ENCODE peak calls at places on chromosome 13, in four cellular contexts. One of them, this sample, is unnamed. For H3K4me1, the result is how much of the 10 kb centered on the place peaks cover.

GRCh38 chr13:101258071-101258470 is 158.2 kb downstream of the NALCN start:
- DNase-seq in breast epithelium: no peak
- DNase-seq in IMR-90: peak
- DNase-seq in GM23338: peak
- DNase-seq in this sample: no peak

GRCh38 chr13:28719656-28720055 is 886 bp upstream of the SLC46A3 start:
- DNase-seq in breast epithelium: no peak
- DNase-seq in IMR-90: peak
- DNase-seq in GM23338: no peak
- DNase-seq in this sample: no peak

GRCh38 chr13:27679396-27679795 is 57.7 kb downstream of the POLR1D start:
- DNase-seq in breast epithelium: no peak
- DNase-seq in IMR-90: peak
- DNase-seq in GM23338: no peak
- DNase-seq in this sample: no peak

GRCh38 chr13:49584771-49585182 is 581 bp downstream of the RCBTB1 start:
- DNase-seq in breast epithelium: no peak
- DNase-seq in IMR-90: peak
- DNase-seq in GM23338: peak
- DNase-seq in this sample: no peak

GRCh38 chr13:109989155-109989554 is 202.8 kb upstream of the IRS2 start:
- DNase-seq in breast epithelium: no peak
- DNase-seq in IMR-90: peak
- DNase-seq in GM23338: no peak
- DNase-seq in this sample: no peak

GRCh38 chr13:38922170-38922569 is 68.5 kb downstream of the STOML3 start:
- DNase-seq in breast epithelium: no peak
- DNase-seq in IMR-90: no peak
- DNase-seq in GM23338: no peak
- DNase-seq in this sample: no peak

GRCh38 chr13:109700176-109700575 is 86.2 kb downstream of the IRS2 start:
- DNase-seq in breast epithelium: peak
- DNase-seq in IMR-90: peak
- DNase-seq in GM23338: no peak
- DNase-seq in this sample: no peak

GRCh38 chr13:78398743-78399410 is 204.5 kb downstream of the POU4F1 start:
- DNase-seq in breast epithelium: no peak
- DNase-seq in IMR-90: no peak
- DNase-seq in GM23338: no peak
- DNase-seq in this sample: no peak

GRCh38 chr13:21885714-21886224 is 214.9 kb downstream of the FGF9 start:
- DNase-seq in breast epithelium: no peak
- DNase-seq in IMR-90: no peak
- DNase-seq in GM23338: no peak
- DNase-seq in this sample: no peak

GRCh38 chr13:79779761-79780160 is 298.8 kb downstream of the NDFIP2 start:
- DNase-seq in breast epithelium: peak
- DNase-seq in IMR-90: peak
- DNase-seq in GM23338: no peak
- DNase-seq in this sample: no peak

GRCh38 chr13:94664889-94665288 is 47.5 kb downstream of the SOX21 start:
- DNase-seq in breast epithelium: no peak
- DNase-seq in IMR-90: no peak
- DNase-seq in GM23338: no peak
- DNase-seq in this sample: no peak

GRCh38 chr13:84439108-84439507 is 556.8 kb upstream of the SLITRK1 start:
- DNase-seq in breast epithelium: no peak
- DNase-seq in IMR-90: peak
- DNase-seq in GM23338: no peak
- DNase-seq in this sample: no peak

GRCh38 chr13:113864303-113864890 is 521 bp upstream of the GAS6 start:
- DNase-seq in breast epithelium: peak
- DNase-seq in IMR-90: peak
- DNase-seq in GM23338: no peak
- DNase-seq in this sample: no peak

GRCh38 chr13:109779876-109780516 is 6.4 kb downstream of the IRS2 start:
- DNase-seq in breast epithelium: no peak
- DNase-seq in IMR-90: no peak
- DNase-seq in GM23338: no peak
- DNase-seq in this sample: no peak

GRCh38 chr13:58852076-58852475 is 1220.5 kb downstream of the PCDH17 start:
- DNase-seq in breast epithelium: no peak
- DNase-seq in IMR-90: no peak
- DNase-seq in GM23338: no peak
- DNase-seq in this sample: no peak

GRCh38 chr13:36432106-36432544 is at the start of gene CCNA1:
- DNase-seq in breast epithelium: no peak
- DNase-seq in IMR-90: no peak
- DNase-seq in GM23338: peak
- DNase-seq in this sample: no peak

GRCh38 chr13:69545500-69546025 is 562.1 kb upstream of the ATXN8OS start:
- DNase-seq in breast epithelium: no peak
- DNase-seq in IMR-90: no peak
- DNase-seq in GM23338: no peak
- DNase-seq in this sample: no peak

GRCh38 chr13:37326319-37326718 is 220.9 kb upstream of the CSNK1A1L start:
- DNase-seq in breast epithelium: no peak
- DNase-seq in IMR-90: peak
- DNase-seq in GM23338: no peak
- DNase-seq in this sample: no peak

GRCh38 chr13:79225487-79226232 is 180.4 kb downstream of the RBM26 start:
- DNase-seq in breast epithelium: no peak
- DNase-seq in IMR-90: no peak
- DNase-seq in GM23338: no peak
- DNase-seq in this sample: no peak

GRCh38 chr13:68099616-68100015 is 869.5 kb upstream of the PCDH9 start:
- DNase-seq in breast epithelium: no peak
- DNase-seq in IMR-90: peak
- DNase-seq in GM23338: no peak
- DNase-seq in this sample: no peak

GRCh38 chr13:21637296-21637695 is 33.3 kb upstream of the MICU2 start:
- DNase-seq in breast epithelium: no peak
- DNase-seq in IMR-90: peak
- DNase-seq in GM23338: peak
- DNase-seq in this sample: no peak

GRCh38 chr13:20353973-20354372 is 121.9 kb upstream of the GJB6 start:
- DNase-seq in breast epithelium: no peak
- DNase-seq in IMR-90: peak
- DNase-seq in GM23338: no peak
- DNase-seq in this sample: no peak

GRCh38 chr13:33272531-33273124 is 12.9 kb downstream of the STARD13 start:
- DNase-seq in breast epithelium: no peak
- DNase-seq in IMR-90: no peak
- DNase-seq in GM23338: no peak
- DNase-seq in this sample: no peak
- H3K27ac ChIP-seq in breast epithelium: no peak
- H3K27ac ChIP-seq in IMR-90: peak
- H3K27ac ChIP-seq in GM23338: no peak
- H3K27ac ChIP-seq in this sample: no peak

DNA sequence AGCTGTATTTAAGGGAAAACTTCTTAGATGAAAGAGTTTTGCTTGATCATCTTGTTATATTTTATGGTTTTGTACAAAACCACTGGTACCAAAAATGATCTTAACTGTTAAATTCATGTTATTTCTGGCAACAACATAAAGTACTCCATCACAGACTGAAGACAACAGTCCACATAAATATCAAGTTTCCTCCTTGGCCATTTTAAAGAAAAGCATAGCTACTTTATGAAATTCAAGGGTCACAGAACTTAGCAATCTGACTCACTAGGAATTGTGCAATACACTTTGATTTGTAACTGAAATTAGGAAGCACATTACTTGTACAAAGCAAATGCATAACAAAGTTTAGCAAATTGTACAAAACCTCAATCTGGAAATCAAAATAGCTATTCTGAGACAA is 66.2 kb downstream of the TBC1D4 start:
- DNase-seq in breast epithelium: no peak
- DNase-seq in IMR-90: peak
- DNase-seq in GM23338: no peak
- DNase-seq in this sample: no peak
- H3K4me1 ChIP-seq in breast epithelium: under half
- H3K4me1 ChIP-seq in IMR-90: under half
- H3K4me1 ChIP-seq in GM23338: under half
- H3K4me1 ChIP-seq in this sample: under half

DNA sequence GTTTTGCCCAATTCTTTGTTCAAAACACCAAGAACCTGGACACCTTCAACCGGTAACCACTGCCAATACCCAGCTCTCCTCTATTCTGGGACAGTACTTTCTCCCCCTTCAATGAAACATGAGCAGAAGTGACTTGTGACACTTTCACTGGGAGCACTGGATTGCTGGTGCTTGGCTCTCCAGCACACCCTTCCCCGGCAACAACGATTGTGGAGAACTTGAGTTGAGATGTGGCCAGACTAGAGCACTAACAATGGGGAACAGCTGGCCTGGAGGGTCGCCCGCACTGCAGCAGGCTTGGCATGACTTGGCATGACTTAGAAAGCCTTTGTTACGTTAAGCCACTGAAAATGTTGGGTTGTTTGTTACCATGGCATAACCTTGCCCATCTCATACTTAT is 7.5 kb upstream of the B3GLCT start:
- DNase-seq in breast epithelium: no peak
- DNase-seq in IMR-90: no peak
- DNase-seq in GM23338: no peak
- DNase-seq in this sample: no peak
- H3K27ac ChIP-seq in breast epithelium: no peak
- H3K27ac ChIP-seq in IMR-90: no peak
- H3K27ac ChIP-seq in GM23338: no peak
- H3K27ac ChIP-seq in this sample: no peak

DNA sequence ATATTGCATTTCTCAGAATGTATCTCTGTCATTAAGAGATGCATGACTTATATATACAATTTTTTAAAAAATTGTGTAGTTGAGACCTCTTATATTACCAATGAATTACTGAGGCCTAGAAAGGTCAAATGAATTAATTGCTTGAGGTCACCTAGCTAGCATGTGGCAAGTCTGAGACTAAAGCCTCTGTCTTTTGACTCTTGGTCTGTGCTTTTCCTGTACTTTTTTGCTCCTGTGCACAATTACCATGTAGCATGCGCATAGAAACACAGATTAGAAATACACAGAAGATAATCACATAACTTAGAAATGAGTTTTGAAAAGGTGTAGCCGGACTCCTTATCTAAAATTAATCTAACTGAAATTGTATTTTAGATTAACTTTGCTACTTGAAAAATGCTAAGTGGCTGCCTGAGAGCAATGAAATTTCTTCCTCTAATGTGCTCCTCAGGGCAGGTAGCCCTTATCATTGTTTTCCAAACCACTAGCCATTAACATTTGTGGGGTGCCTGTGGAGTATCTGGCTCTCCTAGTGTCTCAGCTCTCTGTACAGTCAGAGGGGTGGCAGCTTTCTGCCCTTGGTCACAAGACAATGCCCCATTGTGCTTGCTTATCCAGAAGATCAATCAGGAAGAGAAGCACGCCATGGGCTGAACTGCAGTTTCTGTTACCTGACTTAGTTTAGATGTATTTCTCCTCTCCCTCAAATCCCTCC is 119.6 kb downstream of the RFC3 start:
- DNase-seq in breast epithelium: no peak
- DNase-seq in IMR-90: no peak
- DNase-seq in GM23338: peak
- DNase-seq in this sample: no peak
- H3K4me1 ChIP-seq in breast epithelium: under half
- H3K4me1 ChIP-seq in IMR-90: under half
- H3K4me1 ChIP-seq in GM23338: under half
- H3K4me1 ChIP-seq in this sample: under half

GRCh38 chr13:98915563-98916348 is 62.1 kb downstream of the DOCK9 start:
- DNase-seq in breast epithelium: no peak
- DNase-seq in IMR-90: peak
- DNase-seq in GM23338: no peak
- DNase-seq in this sample: no peak
- H3K27ac ChIP-seq in breast epithelium: no peak
- H3K27ac ChIP-seq in IMR-90: no peak
- H3K27ac ChIP-seq in GM23338: no peak
- H3K27ac ChIP-seq in this sample: no peak

GRCh38 chr13:95698047-95698749 is 21.3 kb downstream of the DNAJC3 start:
- DNase-seq in breast epithelium: no peak
- DNase-seq in IMR-90: peak
- DNase-seq in GM23338: peak
- DNase-seq in this sample: no peak
- H3K4me1 ChIP-seq in breast epithelium: under half
- H3K4me1 ChIP-seq in IMR-90: under half
- H3K4me1 ChIP-seq in GM23338: under half
- H3K4me1 ChIP-seq in this sample: under half

GRCh38 chr13:51818771-51819511 is 15.0 kb upstream of the DHRS12 start:
- DNase-seq in breast epithelium: no peak
- DNase-seq in IMR-90: peak
- DNase-seq in GM23338: no peak
- DNase-seq in this sample: no peak

GRCh38 chr13:51817717-51818116 is 13.8 kb upstream of the DHRS12 start:
- DNase-seq in breast epithelium: no peak
- DNase-seq in IMR-90: no peak
- DNase-seq in GM23338: no peak
- DNase-seq in this sample: no peak

GRCh38 chr13:51821666-51822065 is 17.7 kb upstream of the DHRS12 start:
- DNase-seq in breast epithelium: no peak
- DNase-seq in IMR-90: no peak
- DNase-seq in GM23338: no peak
- DNase-seq in this sample: no peak

GRCh38 chr13:51818276-51818675 is 14.3 kb upstream of the DHRS12 start:
- DNase-seq in breast epithelium: no peak
- DNase-seq in IMR-90: no peak
- DNase-seq in GM23338: no peak
- DNase-seq in this sample: no peak

GRCh38 chr13:51819544-51819943 is 15.6 kb upstream of the DHRS12 start:
- DNase-seq in breast epithelium: no peak
- DNase-seq in IMR-90: no peak
- DNase-seq in GM23338: no peak
- DNase-seq in this sample: no peak
- H3K27ac ChIP-seq in breast epithelium: no peak
- H3K27ac ChIP-seq in IMR-90: no peak
- H3K27ac ChIP-seq in GM23338: no peak
- H3K27ac ChIP-seq in this sample: peak

DNA sequence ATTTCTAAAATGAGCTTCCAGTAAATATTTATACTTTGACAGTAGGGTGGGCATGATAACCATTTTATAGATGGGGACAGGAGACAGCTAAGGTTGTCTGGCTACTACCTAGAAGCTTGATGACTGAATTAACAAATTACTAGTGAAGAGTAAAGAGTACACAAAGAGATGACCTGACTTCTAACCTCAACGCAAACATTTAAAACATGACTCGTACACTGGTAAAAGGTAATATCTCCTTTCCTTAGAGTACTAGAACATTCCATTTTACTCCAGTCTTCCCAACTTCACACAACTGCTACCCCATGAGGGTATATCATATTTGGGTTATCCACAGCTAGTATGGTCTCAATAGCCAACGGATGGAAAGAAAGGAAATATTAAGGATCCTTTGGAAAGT is 258.9 kb downstream of the FOXO1 start:
- DNase-seq in breast epithelium: no peak
- DNase-seq in IMR-90: no peak
- DNase-seq in GM23338: no peak
- DNase-seq in this sample: no peak
- H3K4me1 ChIP-seq in breast epithelium: under half
- H3K4me1 ChIP-seq in IMR-90: under half
- H3K4me1 ChIP-seq in GM23338: under half
- H3K4me1 ChIP-seq in this sample: under half